ENCODE peak calls at places on chromosomes 5 and 9, in four cellular contexts. R is activated naive CD4-positive, alpha-beta T cell; T is T follicular helper cell; O is ELR. K is an unnamed sample.

GRCh38 chr9:111870774-111871542 is 25.7 kb upstream of the UGCG start:
- DNase-seq in R (no peak), T (no peak), O (no peak), K (no peak)

GRCh38 chr9:22237497-22238363 is 208.9 kb upstream of the DMRTA1 start:
- DNase-seq in R (no peak), T (no peak), O (peak; percentile 97), K (peak; percentile 31)

GRCh38 chr5:110957934-110958333 is 113.6 kb upstream of the TSLP start:
- DNase-seq in R (no peak), T (no peak), O (peak; percentile 65), K (no peak)

GRCh38 chr5:7261049-7261448 is 134.9 kb upstream of the ADCY2 start:
- DNase-seq in R (no peak), T (no peak), O (peak; percentile 13), K (peak; percentile 66)

GRCh38 chr5:1882337-1883119 is at the start of gene IRX4:
- DNase-seq in R (no peak), T (no peak), O (no peak), K (no peak)

GRCh38 chr5:102561894-102562760 is 63.3 kb upstream of the SLCO6A1 start:
- DNase-seq in R (no peak), T (no peak), O (peak; percentile 54), K (peak; percentile 61)

GRCh38 chr5:159444441-159445082 is 114.3 kb upstream of the IL12B start:
- DNase-seq in R (no peak), T (no peak), O (peak; percentile 67), K (peak; percentile 47)

GRCh38 chr9:107285292-107285691 is 2.2 kb downstream of the RAD23B start:
- DNase-seq in R (no peak), T (no peak), O (no peak), K (no peak)

GRCh38 chr9:112743216-112743835 is 7.2 kb upstream of the SNX30 start:
- DNase-seq in R (no peak), T (no peak), O (no peak), K (no peak)

GRCh38 chr5:177478711-177479646 is 5.5 kb upstream of the DBN1 start:
- DNase-seq in R (no peak), T (no peak), O (no peak), K (no peak)

GRCh38 chr9:32378496-32378895 is 5.9 kb upstream of the ACO1 start:
- DNase-seq in R (no peak), T (peak; percentile 26), O (peak; percentile 86), K (peak; percentile 77)

GRCh38 chr9:91045036-91045435 is 243.4 kb downstream of the SYK start:
- DNase-seq in R (no peak), T (no peak), O (no peak), K (no peak)

GRCh38 chr5:36364473-36364872 is 62.8 kb upstream of the RANBP3L start:
- DNase-seq in R (no peak), T (no peak), O (no peak), K (no peak)

GRCh38 chr5:2138896-2139295 is 256.2 kb upstream of the IRX4 start:
- DNase-seq in R (no peak), T (no peak), O (no peak), K (no peak)

GRCh38 chr5:53980061-53980460 is 330.3 kb downstream of the ARL15 start:
- DNase-seq in R (no peak), T (no peak), O (no peak), K (no peak)

GRCh38 chr5:123719004-123719403 is 207.0 kb downstream of the CSNK1G3 start:
- DNase-seq in R (no peak), T (no peak), O (peak; percentile 55), K (no peak)